ENCODE peak calls at places on chromosomes 3 and 15, in five cellular contexts. One of them, this sample, is unnamed. For H3K9me3, the result is how much of the 10 kb centered on the place peaks cover.

GRCh38 chr15:71448688-71449114 is 333.4 kb downstream of the THSD4 start:
- DNase-seq in mucosa of descending colon: peak
- DNase-seq in PC-3: peak
- DNase-seq in naive thymus-derived CD4-positive, alpha-beta T cell: no peak
- DNase-seq in tibial nerve: peak
- DNase-seq in this sample: no peak

GRCh38 chr15:35665855-35666536 is 120.0 kb upstream of the DPH6 start:
- DNase-seq in PC-3: no peak
- DNase-seq in tibial nerve: peak
- DNase-seq in naive thymus-derived CD4-positive, alpha-beta T cell: no peak
- DNase-seq in mucosa of descending colon: peak
- DNase-seq in this sample: no peak

GRCh38 chr15:77013786-77014136 is 18.8 kb downstream of the PSTPIP1 start:
- DNase-seq in tibial nerve: no peak
- DNase-seq in naive thymus-derived CD4-positive, alpha-beta T cell: peak
- DNase-seq in PC-3: peak
- DNase-seq in mucosa of descending colon: no peak
- DNase-seq in this sample: peak

GRCh38 chr15:84888639-84889038 is 4.2 kb downstream of the SLC28A1 start:
- DNase-seq in naive thymus-derived CD4-positive, alpha-beta T cell: no peak
- DNase-seq in mucosa of descending colon: no peak
- DNase-seq in tibial nerve: no peak
- DNase-seq in PC-3: no peak
- DNase-seq in this sample: no peak

GRCh38 chr15:71329041-71329440 is 213.8 kb downstream of the THSD4 start:
- DNase-seq in PC-3: no peak
- DNase-seq in tibial nerve: no peak
- DNase-seq in naive thymus-derived CD4-positive, alpha-beta T cell: no peak
- DNase-seq in mucosa of descending colon: peak
- DNase-seq in this sample: no peak

GRCh38 chr3:130093741-130094391 is 12.2 kb downstream of the ALG1L2 start:
- DNase-seq in naive thymus-derived CD4-positive, alpha-beta T cell: no peak
- DNase-seq in tibial nerve: peak
- DNase-seq in mucosa of descending colon: peak
- DNase-seq in PC-3: no peak
- DNase-seq in this sample: no peak

GRCh38 chr15:39397883-39398282 is 183.0 kb upstream of the THBS1 start:
- DNase-seq in PC-3: no peak
- DNase-seq in mucosa of descending colon: no peak
- DNase-seq in naive thymus-derived CD4-positive, alpha-beta T cell: no peak
- DNase-seq in tibial nerve: no peak
- DNase-seq in this sample: no peak

GRCh38 chr3:80993241-80993945 is 768.1 kb downstream of the GBE1 start:
- DNase-seq in PC-3: no peak
- DNase-seq in naive thymus-derived CD4-positive, alpha-beta T cell: no peak
- DNase-seq in tibial nerve: no peak
- DNase-seq in mucosa of descending colon: no peak
- DNase-seq in this sample: no peak

GRCh38 chr15:101102746-101103145 is 149.1 kb downstream of the CHSY1 start:
- DNase-seq in naive thymus-derived CD4-positive, alpha-beta T cell: no peak
- DNase-seq in tibial nerve: no peak
- DNase-seq in mucosa of descending colon: no peak
- DNase-seq in PC-3: no peak
- DNase-seq in this sample: no peak

GRCh38 chr3:66492672-66493071 is 8.2 kb downstream of the LRIG1 start:
- DNase-seq in mucosa of descending colon: peak
- DNase-seq in PC-3: no peak
- DNase-seq in naive thymus-derived CD4-positive, alpha-beta T cell: no peak
- DNase-seq in tibial nerve: no peak
- DNase-seq in this sample: no peak

GRCh38 chr3:12159227-12159601 is 502 bp upstream of the TIMP4 start:
- DNase-seq in naive thymus-derived CD4-positive, alpha-beta T cell: no peak
- DNase-seq in PC-3: no peak
- DNase-seq in mucosa of descending colon: no peak
- DNase-seq in tibial nerve: no peak
- DNase-seq in this sample: no peak

GRCh38 chr3:42911551-42911950 is 5.6 kb downstream of the ZNF662 start:
- DNase-seq in naive thymus-derived CD4-positive, alpha-beta T cell: no peak
- DNase-seq in tibial nerve: no peak
- DNase-seq in PC-3: no peak
- DNase-seq in mucosa of descending colon: no peak
- DNase-seq in this sample: no peak

GRCh38 chr3:42914771-42915515 is 9.0 kb downstream of the ZNF662 start:
- DNase-seq in PC-3: peak
- DNase-seq in mucosa of descending colon: no peak
- DNase-seq in naive thymus-derived CD4-positive, alpha-beta T cell: no peak
- DNase-seq in tibial nerve: no peak
- DNase-seq in this sample: no peak
- H3K9me3 ChIP-seq in PC-3: under half
- H3K9me3 ChIP-seq in mucosa of descending colon: half or more
- H3K9me3 ChIP-seq in naive thymus-derived CD4-positive, alpha-beta T cell: under half
- H3K9me3 ChIP-seq in tibial nerve: under half
- H3K9me3 ChIP-seq in this sample: under half

GRCh38 chr15:19987389-19988048 is 554.1 kb downstream of the GOLGA6L6 start:
- DNase-seq in PC-3: peak
- DNase-seq in tibial nerve: no peak
- DNase-seq in naive thymus-derived CD4-positive, alpha-beta T cell: no peak
- DNase-seq in mucosa of descending colon: no peak
- DNase-seq in this sample: no peak
- H3K9me3 ChIP-seq in PC-3: under half
- H3K9me3 ChIP-seq in tibial nerve: under half
- H3K9me3 ChIP-seq in naive thymus-derived CD4-positive, alpha-beta T cell: under half
- H3K9me3 ChIP-seq in mucosa of descending colon: under half
- H3K9me3 ChIP-seq in this sample: under half

GRCh38 chr15:97091093-97091492 is 760.6 kb downstream of the NR2F2 start:
- DNase-seq in tibial nerve: no peak
- DNase-seq in PC-3: no peak
- DNase-seq in mucosa of descending colon: no peak
- DNase-seq in naive thymus-derived CD4-positive, alpha-beta T cell: no peak
- DNase-seq in this sample: no peak
- H3K9me3 ChIP-seq in tibial nerve: under half
- H3K9me3 ChIP-seq in PC-3: under half
- H3K9me3 ChIP-seq in mucosa of descending colon: under half
- H3K9me3 ChIP-seq in naive thymus-derived CD4-positive, alpha-beta T cell: under half
- H3K9me3 ChIP-seq in this sample: under half

DNA sequence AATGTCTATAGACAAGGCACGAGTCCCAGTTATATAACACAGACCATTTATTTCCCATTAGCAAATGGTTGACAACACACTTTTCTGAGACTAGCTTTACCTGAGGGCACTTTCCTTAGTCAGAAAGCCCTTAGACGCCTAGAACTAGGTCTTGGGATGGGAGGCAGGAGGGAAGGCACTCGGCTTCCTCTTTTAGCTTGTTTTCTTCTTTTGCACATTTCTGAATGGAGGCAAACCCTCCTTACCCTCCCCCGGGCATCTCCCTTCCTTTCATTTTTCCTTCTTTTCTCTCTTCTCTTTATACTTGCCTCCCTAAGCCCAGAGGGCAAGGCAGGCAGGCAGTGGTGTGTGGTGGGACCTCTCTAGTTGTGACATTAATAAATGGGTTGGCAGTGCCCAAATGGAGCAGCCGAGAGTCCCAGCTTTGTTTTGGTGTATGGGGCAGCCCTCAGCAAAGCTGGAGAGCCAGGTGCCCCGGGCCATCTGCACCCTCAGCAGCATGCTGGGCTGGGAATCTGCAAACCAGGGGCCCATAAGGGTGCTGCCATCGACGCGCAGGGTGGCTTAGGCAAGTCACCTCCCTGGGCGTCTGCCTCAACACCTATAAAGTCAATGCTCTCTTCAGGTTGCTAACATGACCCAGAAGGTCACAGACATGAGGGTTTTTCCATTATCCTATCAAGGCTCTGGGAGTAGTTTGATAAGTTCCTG is 21.1 kb upstream of the BCL2L10 start:
- DNase-seq in mucosa of descending colon: no peak
- DNase-seq in tibial nerve: no peak
- DNase-seq in naive thymus-derived CD4-positive, alpha-beta T cell: no peak
- DNase-seq in PC-3: no peak
- DNase-seq in this sample: no peak
- H3K9me3 ChIP-seq in mucosa of descending colon: under half
- H3K9me3 ChIP-seq in tibial nerve: under half
- H3K9me3 ChIP-seq in naive thymus-derived CD4-positive, alpha-beta T cell: under half
- H3K9me3 ChIP-seq in PC-3: under half
- H3K9me3 ChIP-seq in this sample: under half

DNA sequence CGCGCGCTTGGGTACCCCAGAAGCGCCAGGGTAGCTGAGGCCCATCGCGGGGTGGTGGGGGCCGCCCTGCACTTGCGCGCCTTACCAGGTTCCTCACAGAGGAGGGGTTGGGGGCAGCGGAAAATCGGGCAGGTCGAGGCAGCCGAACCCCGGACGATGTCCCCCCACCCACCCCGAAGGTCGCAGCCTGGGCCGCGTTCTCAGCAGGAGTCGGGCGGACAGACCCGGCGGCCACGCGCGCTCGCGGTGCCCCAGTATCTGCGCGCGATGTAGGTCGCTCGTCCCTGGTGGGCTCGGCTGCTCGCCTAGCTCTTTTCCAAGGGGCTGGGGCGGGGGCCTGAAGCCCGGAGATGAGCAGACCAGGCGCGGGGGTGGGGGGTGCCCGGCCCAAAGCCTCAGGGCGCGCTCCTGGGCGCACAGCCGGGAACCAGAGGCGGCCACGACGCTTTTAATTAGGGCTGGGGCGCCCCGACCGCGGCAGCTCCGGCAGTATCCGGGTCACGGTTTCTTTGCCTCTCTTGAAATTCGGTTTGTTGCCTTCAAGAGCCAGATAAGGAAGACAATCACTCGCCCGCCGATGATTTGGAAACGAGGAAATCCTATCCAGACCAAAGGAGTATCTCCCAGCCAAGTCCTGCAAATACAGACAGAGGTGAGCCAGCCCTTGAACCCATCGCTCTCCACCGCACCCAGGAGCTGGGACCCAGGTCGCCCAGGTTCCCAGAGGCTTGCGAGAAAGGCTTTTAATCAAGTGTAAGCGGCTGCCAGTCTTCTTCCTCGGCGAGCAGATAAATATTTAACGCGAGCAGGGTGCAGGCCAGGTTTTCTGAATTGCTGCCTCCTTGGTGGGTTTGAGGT is 4.6 kb downstream of the SKOR1 start:
- DNase-seq in mucosa of descending colon: no peak
- DNase-seq in PC-3: no peak
- DNase-seq in naive thymus-derived CD4-positive, alpha-beta T cell: no peak
- DNase-seq in tibial nerve: no peak
- DNase-seq in this sample: no peak
- H3K9me3 ChIP-seq in mucosa of descending colon: under half
- H3K9me3 ChIP-seq in PC-3: under half
- H3K9me3 ChIP-seq in naive thymus-derived CD4-positive, alpha-beta T cell: under half
- H3K9me3 ChIP-seq in tibial nerve: under half
- H3K9me3 ChIP-seq in this sample: under half

GRCh38 chr15:25251700-25252390 is 187.0 kb downstream of the UBE3A start:
- DNase-seq in tibial nerve: no peak
- DNase-seq in naive thymus-derived CD4-positive, alpha-beta T cell: no peak
- DNase-seq in mucosa of descending colon: no peak
- DNase-seq in PC-3: no peak
- DNase-seq in this sample: no peak
- H3K9me3 ChIP-seq in tibial nerve: under half
- H3K9me3 ChIP-seq in naive thymus-derived CD4-positive, alpha-beta T cell: under half
- H3K9me3 ChIP-seq in mucosa of descending colon: half or more
- H3K9me3 ChIP-seq in PC-3: under half
- H3K9me3 ChIP-seq in this sample: under half

GRCh38 chr15:24068102-24068501 is 381.0 kb upstream of the NDN start:
- DNase-seq in PC-3: no peak
- DNase-seq in tibial nerve: no peak
- DNase-seq in naive thymus-derived CD4-positive, alpha-beta T cell: no peak
- DNase-seq in mucosa of descending colon: peak
- DNase-seq in this sample: no peak
- H3K9me3 ChIP-seq in PC-3: under half
- H3K9me3 ChIP-seq in tibial nerve: under half
- H3K9me3 ChIP-seq in naive thymus-derived CD4-positive, alpha-beta T cell: under half
- H3K9me3 ChIP-seq in mucosa of descending colon: under half
- H3K9me3 ChIP-seq in this sample: under half

This sample was measured in T-helper 17 cell.